ENCODE peak calls at places on chromosomes 6 and 20, in eight cellular contexts. One of them, this sample, is unnamed.

GRCh38 chr20:21125849-21126840 is at the start of gene KIZ:
- DNase-seq in T-helper 1 cell: peak; percentile 95
- DNase-seq in HS-27A: peak; percentile 72
- DNase-seq in immature natural killer cell: peak; percentile 98
- DNase-seq in activated CD4-positive, alpha-beta memory T cell treated with anti-CD3 and anti-CD28 coated beads for 36 hours: peak; percentile 98
- DNase-seq in stimulated activated CD4-positive, alpha-beta T cell treated with anti-CD3 and anti-CD28 coated beads, Interleukin-1b, Interleukin-23, amount 100 ng/mL, for 1 hour: peak; percentile 97
- DNase-seq in stimulated activated CD8-positive, alpha-beta memory T cell treated with anti-CD3 and anti-CD28 coated beads, Interleukin-7, amount 100 ng/mL, for 1 hour: peak; percentile 98
- DNase-seq in C1 segment of cervical spinal cord: peak; percentile 96
- DNase-seq in this sample: peak; percentile 94

GRCh38 chr6:81998432-81998831 is 246.0 kb upstream of the TENT5A start:
- DNase-seq in stimulated activated CD4-positive, alpha-beta T cell treated with anti-CD3 and anti-CD28 coated beads, Interleukin-1b, Interleukin-23, amount 100 ng/mL, for 1 hour: no peak
- DNase-seq in immature natural killer cell: no peak
- DNase-seq in stimulated activated CD8-positive, alpha-beta memory T cell treated with anti-CD3 and anti-CD28 coated beads, Interleukin-7, amount 100 ng/mL, for 1 hour: no peak
- DNase-seq in HS-27A: no peak
- DNase-seq in C1 segment of cervical spinal cord: no peak
- DNase-seq in activated CD4-positive, alpha-beta memory T cell treated with anti-CD3 and anti-CD28 coated beads for 36 hours: no peak
- DNase-seq in T-helper 1 cell: no peak
- DNase-seq in this sample: no peak

GRCh38 chr6:31862344-31863235 is at the start of gene NEU1:
- DNase-seq in stimulated activated CD4-positive, alpha-beta T cell treated with anti-CD3 and anti-CD28 coated beads, Interleukin-1b, Interleukin-23, amount 100 ng/mL, for 1 hour: peak; percentile 99
- DNase-seq in HS-27A: peak; percentile 100
- DNase-seq in T-helper 1 cell: peak; percentile 100
- DNase-seq in stimulated activated CD8-positive, alpha-beta memory T cell treated with anti-CD3 and anti-CD28 coated beads, Interleukin-7, amount 100 ng/mL, for 1 hour: peak; percentile 96
- DNase-seq in immature natural killer cell: peak; percentile 99
- DNase-seq in activated CD4-positive, alpha-beta memory T cell treated with anti-CD3 and anti-CD28 coated beads for 36 hours: peak; percentile 100
- DNase-seq in C1 segment of cervical spinal cord: peak; percentile 100
- DNase-seq in this sample: peak; percentile 100

GRCh38 chr6:31940256-31940664 is 5.6 kb upstream of the CFB start:
- DNase-seq in immature natural killer cell: no peak
- DNase-seq in C1 segment of cervical spinal cord: no peak
- DNase-seq in activated CD4-positive, alpha-beta memory T cell treated with anti-CD3 and anti-CD28 coated beads for 36 hours: no peak
- DNase-seq in HS-27A: peak; percentile 70
- DNase-seq in stimulated activated CD8-positive, alpha-beta memory T cell treated with anti-CD3 and anti-CD28 coated beads, Interleukin-7, amount 100 ng/mL, for 1 hour: no peak
- DNase-seq in stimulated activated CD4-positive, alpha-beta T cell treated with anti-CD3 and anti-CD28 coated beads, Interleukin-1b, Interleukin-23, amount 100 ng/mL, for 1 hour: no peak
- DNase-seq in T-helper 1 cell: no peak
- DNase-seq in this sample: no peak

GRCh38 chr6:44733868-44734267 is 346.4 kb downstream of the CDC5L start:
- DNase-seq in C1 segment of cervical spinal cord: no peak
- DNase-seq in activated CD4-positive, alpha-beta memory T cell treated with anti-CD3 and anti-CD28 coated beads for 36 hours: no peak
- DNase-seq in immature natural killer cell: no peak
- DNase-seq in stimulated activated CD4-positive, alpha-beta T cell treated with anti-CD3 and anti-CD28 coated beads, Interleukin-1b, Interleukin-23, amount 100 ng/mL, for 1 hour: no peak
- DNase-seq in stimulated activated CD8-positive, alpha-beta memory T cell treated with anti-CD3 and anti-CD28 coated beads, Interleukin-7, amount 100 ng/mL, for 1 hour: no peak
- DNase-seq in T-helper 1 cell: no peak
- DNase-seq in HS-27A: no peak
- DNase-seq in this sample: no peak

GRCh38 chr20:31985152-31985551 is 17.2 kb downstream of the XKR7 start:
- DNase-seq in immature natural killer cell: no peak
- DNase-seq in T-helper 1 cell: no peak
- DNase-seq in activated CD4-positive, alpha-beta memory T cell treated with anti-CD3 and anti-CD28 coated beads for 36 hours: no peak
- DNase-seq in HS-27A: no peak
- DNase-seq in stimulated activated CD8-positive, alpha-beta memory T cell treated with anti-CD3 and anti-CD28 coated beads, Interleukin-7, amount 100 ng/mL, for 1 hour: no peak
- DNase-seq in stimulated activated CD4-positive, alpha-beta T cell treated with anti-CD3 and anti-CD28 coated beads, Interleukin-1b, Interleukin-23, amount 100 ng/mL, for 1 hour: no peak
- DNase-seq in C1 segment of cervical spinal cord: no peak
- DNase-seq in this sample: no peak

GRCh38 chr6:125474061-125474460 is 172.3 kb upstream of the HDDC2 start:
- DNase-seq in stimulated activated CD4-positive, alpha-beta T cell treated with anti-CD3 and anti-CD28 coated beads, Interleukin-1b, Interleukin-23, amount 100 ng/mL, for 1 hour: no peak
- DNase-seq in T-helper 1 cell: no peak
- DNase-seq in stimulated activated CD8-positive, alpha-beta memory T cell treated with anti-CD3 and anti-CD28 coated beads, Interleukin-7, amount 100 ng/mL, for 1 hour: no peak
- DNase-seq in immature natural killer cell: no peak
- DNase-seq in C1 segment of cervical spinal cord: no peak
- DNase-seq in HS-27A: no peak
- DNase-seq in activated CD4-positive, alpha-beta memory T cell treated with anti-CD3 and anti-CD28 coated beads for 36 hours: no peak
- DNase-seq in this sample: no peak

GRCh38 chr6:37624606-37625574 is 72.8 kb downstream of the MDGA1 start:
- DNase-seq in T-helper 1 cell: no peak
- DNase-seq in stimulated activated CD4-positive, alpha-beta T cell treated with anti-CD3 and anti-CD28 coated beads, Interleukin-1b, Interleukin-23, amount 100 ng/mL, for 1 hour: no peak
- DNase-seq in immature natural killer cell: no peak
- DNase-seq in C1 segment of cervical spinal cord: peak; percentile 3
- DNase-seq in HS-27A: no peak
- DNase-seq in activated CD4-positive, alpha-beta memory T cell treated with anti-CD3 and anti-CD28 coated beads for 36 hours: peak; percentile 29
- DNase-seq in stimulated activated CD8-positive, alpha-beta memory T cell treated with anti-CD3 and anti-CD28 coated beads, Interleukin-7, amount 100 ng/mL, for 1 hour: no peak
- DNase-seq in this sample: peak; percentile 56

GRCh38 chr6:148890091-148890490 is 143.3 kb downstream of the UST start:
- DNase-seq in activated CD4-positive, alpha-beta memory T cell treated with anti-CD3 and anti-CD28 coated beads for 36 hours: no peak
- DNase-seq in stimulated activated CD8-positive, alpha-beta memory T cell treated with anti-CD3 and anti-CD28 coated beads, Interleukin-7, amount 100 ng/mL, for 1 hour: no peak
- DNase-seq in C1 segment of cervical spinal cord: no peak
- DNase-seq in stimulated activated CD4-positive, alpha-beta T cell treated with anti-CD3 and anti-CD28 coated beads, Interleukin-1b, Interleukin-23, amount 100 ng/mL, for 1 hour: no peak
- DNase-seq in T-helper 1 cell: no peak
- DNase-seq in HS-27A: no peak
- DNase-seq in immature natural killer cell: no peak
- DNase-seq in this sample: no peak

GRCh38 chr6:140987364-140988135 is 1145.2 kb upstream of the GJE1 start:
- DNase-seq in HS-27A: no peak
- DNase-seq in stimulated activated CD8-positive, alpha-beta memory T cell treated with anti-CD3 and anti-CD28 coated beads, Interleukin-7, amount 100 ng/mL, for 1 hour: no peak
- DNase-seq in stimulated activated CD4-positive, alpha-beta T cell treated with anti-CD3 and anti-CD28 coated beads, Interleukin-1b, Interleukin-23, amount 100 ng/mL, for 1 hour: no peak
- DNase-seq in C1 segment of cervical spinal cord: no peak
- DNase-seq in immature natural killer cell: no peak
- DNase-seq in activated CD4-positive, alpha-beta memory T cell treated with anti-CD3 and anti-CD28 coated beads for 36 hours: no peak
- DNase-seq in T-helper 1 cell: no peak
- DNase-seq in this sample: no peak

GRCh38 chr6:26044140-26045045 is 42.8 kb upstream of the HFE start:
- DNase-seq in immature natural killer cell: peak; percentile 49
- DNase-seq in stimulated activated CD8-positive, alpha-beta memory T cell treated with anti-CD3 and anti-CD28 coated beads, Interleukin-7, amount 100 ng/mL, for 1 hour: no peak
- DNase-seq in activated CD4-positive, alpha-beta memory T cell treated with anti-CD3 and anti-CD28 coated beads for 36 hours: peak; percentile 67
- DNase-seq in stimulated activated CD4-positive, alpha-beta T cell treated with anti-CD3 and anti-CD28 coated beads, Interleukin-1b, Interleukin-23, amount 100 ng/mL, for 1 hour: no peak
- DNase-seq in C1 segment of cervical spinal cord: peak; percentile 13
- DNase-seq in T-helper 1 cell: peak; percentile 79
- DNase-seq in HS-27A: no peak
- DNase-seq in this sample: no peak

GRCh38 chr6:18465410-18466154 is 78.4 kb downstream of the RNF144B start:
- DNase-seq in stimulated activated CD4-positive, alpha-beta T cell treated with anti-CD3 and anti-CD28 coated beads, Interleukin-1b, Interleukin-23, amount 100 ng/mL, for 1 hour: no peak
- DNase-seq in activated CD4-positive, alpha-beta memory T cell treated with anti-CD3 and anti-CD28 coated beads for 36 hours: no peak
- DNase-seq in HS-27A: no peak
- DNase-seq in stimulated activated CD8-positive, alpha-beta memory T cell treated with anti-CD3 and anti-CD28 coated beads, Interleukin-7, amount 100 ng/mL, for 1 hour: no peak
- DNase-seq in C1 segment of cervical spinal cord: no peak
- DNase-seq in T-helper 1 cell: no peak
- DNase-seq in immature natural killer cell: no peak
- DNase-seq in this sample: no peak

GRCh38 chr20:14477125-14477524 is 139.7 kb upstream of the FLRT3 start:
- DNase-seq in stimulated activated CD4-positive, alpha-beta T cell treated with anti-CD3 and anti-CD28 coated beads, Interleukin-1b, Interleukin-23, amount 100 ng/mL, for 1 hour: no peak
- DNase-seq in activated CD4-positive, alpha-beta memory T cell treated with anti-CD3 and anti-CD28 coated beads for 36 hours: no peak
- DNase-seq in HS-27A: no peak
- DNase-seq in immature natural killer cell: no peak
- DNase-seq in stimulated activated CD8-positive, alpha-beta memory T cell treated with anti-CD3 and anti-CD28 coated beads, Interleukin-7, amount 100 ng/mL, for 1 hour: no peak
- DNase-seq in C1 segment of cervical spinal cord: no peak
- DNase-seq in T-helper 1 cell: no peak
- DNase-seq in this sample: no peak

This sample was measured in germinal center.